ENCODE peak calls at places on chromosomes 13 and 19, in four cellular contexts. One of them, this sample, is unnamed. For H3K4me1, the result is how much of the 10 kb centered on the place peaks cover.

GRCh38 chr19:12794936-12795335 is 3.6 kb downstream of the JUNB start:
- DNase-seq in IMR-90: peak
- DNase-seq in H9: no peak
- DNase-seq in H1: no peak
- DNase-seq in this sample: no peak

GRCh38 chr19:18282021-18282787 is 782 bp upstream of the JUND start:
- DNase-seq in H9: no peak
- DNase-seq in IMR-90: no peak
- DNase-seq in H1: no peak
- DNase-seq in this sample: peak

GRCh38 chr13:65592757-65593156 is 1637.4 kb downstream of the PCDH9 start:
- DNase-seq in H1: no peak
- DNase-seq in H9: no peak
- DNase-seq in IMR-90: peak
- DNase-seq in this sample: no peak

GRCh38 chr13:39602614-39603366 is at the start of gene LHFPL6:
- DNase-seq in IMR-90: peak
- DNase-seq in H1: peak
- DNase-seq in H9: peak
- DNase-seq in this sample: peak

GRCh38 chr13:86882107-86882506 is 789.1 kb upstream of the SLITRK5 start:
- DNase-seq in IMR-90: no peak
- DNase-seq in H9: peak
- DNase-seq in H1: peak
- DNase-seq in this sample: peak

GRCh38 chr13:112895521-112896465 is 73.2 kb upstream of the MCF2L start:
- DNase-seq in H1: no peak
- DNase-seq in IMR-90: no peak
- DNase-seq in H9: no peak
- DNase-seq in this sample: no peak

GRCh38 chr19:45607071-45608029 is 5.3 kb upstream of the GPR4 start:
- DNase-seq in IMR-90: peak
- DNase-seq in H1: peak
- DNase-seq in H9: peak
- DNase-seq in this sample: peak

GRCh38 chr13:40206241-40207109 is 460.0 kb downstream of the FOXO1 start:
- DNase-seq in H1: no peak
- DNase-seq in IMR-90: peak
- DNase-seq in H9: no peak
- DNase-seq in this sample: no peak

GRCh38 chr13:42947925-42948324 is 44.1 kb downstream of the EPSTI1 start:
- DNase-seq in IMR-90: no peak
- DNase-seq in H9: no peak
- DNase-seq in H1: no peak
- DNase-seq in this sample: no peak

GRCh38 chr13:28049880-28050871 is 50.2 kb downstream of the FLT3 start:
- DNase-seq in H9: peak
- DNase-seq in IMR-90: no peak
- DNase-seq in H1: peak
- DNase-seq in this sample: peak

GRCh38 chr13:80684525-80685017 is 343.6 kb upstream of the SPRY2 start:
- DNase-seq in H1: no peak
- DNase-seq in IMR-90: no peak
- DNase-seq in H9: no peak
- DNase-seq in this sample: no peak

GRCh38 chr13:39451860-39452301 is 151.1 kb downstream of the LHFPL6 start:
- DNase-seq in H1: no peak
- DNase-seq in IMR-90: peak
- DNase-seq in H9: no peak
- DNase-seq in this sample: no peak

GRCh38 chr19:38666662-38667448 is 19.4 kb downstream of the ACTN4 start:
- DNase-seq in IMR-90: peak
- DNase-seq in H1: no peak
- DNase-seq in H9: no peak
- DNase-seq in this sample: peak

GRCh38 chr13:25067054-25067453 is 28.9 kb upstream of the PABPC3 start:
- DNase-seq in H9: peak
- DNase-seq in IMR-90: no peak
- DNase-seq in H1: no peak
- DNase-seq in this sample: peak

GRCh38 chr13:58051807-58052375 is 420.3 kb downstream of the PCDH17 start:
- DNase-seq in H9: peak
- DNase-seq in IMR-90: no peak
- DNase-seq in H1: peak
- DNase-seq in this sample: peak

GRCh38 chr13:98299954-98300350 is 122.9 kb upstream of the RNF113B start:
- DNase-seq in H9: no peak
- DNase-seq in H1: no peak
- DNase-seq in IMR-90: no peak
- DNase-seq in this sample: no peak

GRCh38 chr19:38813323-38813722 is 578 bp upstream of the LGALS4 start:
- DNase-seq in IMR-90: no peak
- DNase-seq in H9: no peak
- DNase-seq in H1: no peak
- DNase-seq in this sample: no peak

GRCh38 chr19:56748443-56748842 is 76.9 kb upstream of the ZNF835 start:
- DNase-seq in IMR-90: no peak
- DNase-seq in H1: no peak
- DNase-seq in H9: no peak
- DNase-seq in this sample: peak

GRCh38 chr13:111586291-111586690 is 265.8 kb downstream of the TEX29 start:
- DNase-seq in H9: peak
- DNase-seq in IMR-90: no peak
- DNase-seq in H1: no peak
- DNase-seq in this sample: no peak
- H3K27ac ChIP-seq in H9: no peak
- H3K27ac ChIP-seq in IMR-90: no peak
- H3K27ac ChIP-seq in H1: no peak
- H3K27ac ChIP-seq in this sample: no peak

DNA sequence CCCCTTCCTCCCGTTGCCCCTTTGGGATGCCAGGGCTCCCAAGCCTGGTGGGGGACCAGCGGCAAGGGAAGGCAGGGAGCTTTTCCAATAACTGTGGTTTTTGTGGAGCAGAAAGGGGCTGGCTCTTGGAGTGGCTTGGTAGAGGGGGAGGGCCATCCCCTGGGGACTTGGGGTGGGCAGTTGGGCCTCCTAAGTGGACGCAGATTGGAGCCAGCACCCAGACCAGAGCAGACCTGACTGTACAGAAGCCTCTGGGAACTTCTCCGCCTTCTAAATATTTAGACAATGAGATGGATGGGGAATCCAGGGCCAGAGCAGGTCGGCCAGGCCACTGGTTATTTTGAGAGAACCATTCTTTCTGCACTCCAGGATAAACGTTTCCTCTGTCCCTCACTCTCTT is 4.2 kb downstream of the PTGIR start:
- DNase-seq in IMR-90: peak
- DNase-seq in H9: no peak
- DNase-seq in H1: no peak
- DNase-seq in this sample: no peak
- H3K4me1 ChIP-seq in IMR-90: under half
- H3K4me1 ChIP-seq in H9: under half
- H3K4me1 ChIP-seq in H1: under half
- H3K4me1 ChIP-seq in this sample: under half

DNA sequence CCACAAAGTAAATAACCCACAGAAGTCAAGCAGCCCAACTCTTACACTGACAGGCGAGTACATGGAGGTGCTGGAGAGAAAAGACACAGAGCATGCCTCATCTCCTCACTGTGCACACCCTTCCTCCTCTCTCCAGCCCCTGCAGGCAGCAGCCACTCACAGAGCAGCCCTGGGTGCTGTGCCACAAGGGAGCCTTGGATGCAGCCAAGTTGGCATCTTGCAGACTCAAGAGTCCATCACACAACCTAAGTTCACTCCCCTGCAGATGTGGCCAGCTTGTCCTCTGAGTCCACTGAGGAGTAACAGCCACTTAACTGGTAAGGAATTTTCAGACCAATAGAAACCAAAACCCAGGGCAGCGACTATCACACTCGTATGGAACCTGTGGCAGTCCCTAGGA is 47.4 kb downstream of the BRD4 start:
- DNase-seq in H9: no peak
- DNase-seq in H1: no peak
- DNase-seq in IMR-90: no peak
- DNase-seq in this sample: no peak
- H3K56ac ChIP-seq in H9: no peak
- H3K56ac ChIP-seq in H1: no peak
- H3K56ac ChIP-seq in IMR-90: no peak
- H3K56ac ChIP-seq in this sample: no peak

GRCh38 chr13:49305824-49306425 is 58.2 kb downstream of the CDADC1 start:
- DNase-seq in H1: no peak
- DNase-seq in H9: no peak
- DNase-seq in IMR-90: no peak
- DNase-seq in this sample: no peak
- H3K27ac ChIP-seq in H1: no peak
- H3K27ac ChIP-seq in H9: no peak
- H3K27ac ChIP-seq in IMR-90: no peak
- H3K27ac ChIP-seq in this sample: no peak